ENCODE peak calls at places on chromosomes 3 and 15, in five cellular contexts. One of them, this sample, is unnamed.

GRCh38 chr15:51380999-51381806 is 39.7 kb downstream of the GLDN start:
- DNase-seq in Panc1: peak; percentile 71
- DNase-seq in breast epithelium: peak; percentile 21
- DNase-seq in GM23338: peak; percentile 86
- DNase-seq in HL-60: peak; percentile 82
- DNase-seq in this sample: peak; percentile 85

GRCh38 chr3:121969631-121970030 is 52.4 kb downstream of the ILDR1 start:
- DNase-seq in Panc1: no peak
- DNase-seq in breast epithelium: no peak
- DNase-seq in GM23338: no peak
- DNase-seq in HL-60: no peak
- DNase-seq in this sample: no peak

GRCh38 chr3:24096695-24097290 is 151.7 kb downstream of the NR1D2 start:
- DNase-seq in Panc1: no peak
- DNase-seq in breast epithelium: no peak
- DNase-seq in GM23338: no peak
- DNase-seq in HL-60: no peak
- DNase-seq in this sample: no peak

GRCh38 chr15:65377105-65377975 is 462 bp downstream of the IGDCC3 start:
- DNase-seq in Panc1: no peak
- DNase-seq in breast epithelium: no peak
- DNase-seq in GM23338: peak; percentile 81
- DNase-seq in HL-60: no peak
- DNase-seq in this sample: no peak

GRCh38 chr3:103181175-103181574 is 746.4 kb downstream of the ZPLD1 start:
- DNase-seq in Panc1: no peak
- DNase-seq in breast epithelium: no peak
- DNase-seq in GM23338: no peak
- DNase-seq in HL-60: no peak
- DNase-seq in this sample: no peak

GRCh38 chr15:89335289-89336041 is 841 bp upstream of the POLG start:
- DNase-seq in Panc1: no peak
- DNase-seq in breast epithelium: peak; percentile 36
- DNase-seq in GM23338: peak; percentile 71
- DNase-seq in HL-60: no peak
- DNase-seq in this sample: peak; percentile 77

GRCh38 chr3:142680710-142681109 is 43.1 kb upstream of the TRPC1 start:
- DNase-seq in Panc1: no peak
- DNase-seq in breast epithelium: no peak
- DNase-seq in GM23338: peak; percentile 16
- DNase-seq in HL-60: no peak
- DNase-seq in this sample: no peak

GRCh38 chr3:159938712-159939111 is 49.9 kb upstream of the IL12A start:
- DNase-seq in Panc1: no peak
- DNase-seq in breast epithelium: no peak
- DNase-seq in GM23338: no peak
- DNase-seq in HL-60: no peak
- DNase-seq in this sample: no peak

GRCh38 chr3:17478673-17479072 is 263.8 kb downstream of the TBC1D5 start:
- DNase-seq in Panc1: peak; percentile 87
- DNase-seq in breast epithelium: no peak
- DNase-seq in GM23338: no peak
- DNase-seq in HL-60: no peak
- DNase-seq in this sample: no peak

GRCh38 chr3:39911465-39912309 is 102.3 kb downstream of the MYRIP start:
- DNase-seq in Panc1: no peak
- DNase-seq in breast epithelium: no peak
- DNase-seq in GM23338: peak; percentile 53
- DNase-seq in HL-60: no peak
- DNase-seq in this sample: no peak

GRCh38 chr3:34056951-34057390 is 258.5 kb downstream of the PDCD6IP start:
- DNase-seq in Panc1: no peak
- DNase-seq in breast epithelium: no peak
- DNase-seq in GM23338: no peak
- DNase-seq in HL-60: no peak
- DNase-seq in this sample: no peak

GRCh38 chr15:29541309-29541708 is 271.7 kb upstream of the NSMCE3 start:
- DNase-seq in Panc1: no peak
- DNase-seq in breast epithelium: no peak
- DNase-seq in GM23338: no peak
- DNase-seq in HL-60: no peak
- DNase-seq in this sample: no peak

GRCh38 chr15:72503147-72503546 is 29.0 kb downstream of the ARIH1 start:
- DNase-seq in Panc1: no peak
- DNase-seq in breast epithelium: no peak
- DNase-seq in GM23338: no peak
- DNase-seq in HL-60: peak; percentile 14
- DNase-seq in this sample: no peak

GRCh38 chr15:64521726-64522164 is 61.4 kb downstream of the ZNF609 start:
- DNase-seq in Panc1: no peak
- DNase-seq in breast epithelium: peak; percentile 59
- DNase-seq in GM23338: peak; percentile 66
- DNase-seq in HL-60: peak; percentile 89
- DNase-seq in this sample: no peak

GRCh38 chr3:150740733-150741496 is 22.1 kb downstream of the SIAH2 start:
- DNase-seq in Panc1: no peak
- DNase-seq in breast epithelium: no peak
- DNase-seq in GM23338: no peak
- DNase-seq in HL-60: no peak
- DNase-seq in this sample: no peak

GRCh38 chr3:114231616-114232015 is 5.8 kb downstream of the ZNF80 start:
- DNase-seq in Panc1: no peak
- DNase-seq in breast epithelium: no peak
- DNase-seq in GM23338: no peak
- DNase-seq in HL-60: no peak
- DNase-seq in this sample: no peak

GRCh38 chr15:98580577-98580976 is 67.8 kb upstream of the IGF1R start:
- DNase-seq in Panc1: no peak
- DNase-seq in breast epithelium: no peak
- DNase-seq in GM23338: peak; percentile 58
- DNase-seq in HL-60: no peak
- DNase-seq in this sample: no peak

GRCh38 chr15:40844543-40844981 is 714 bp downstream of the SPINT1 start:
- DNase-seq in Panc1: no peak
- DNase-seq in breast epithelium: no peak
- DNase-seq in GM23338: peak; percentile 59
- DNase-seq in HL-60: peak; percentile 75
- DNase-seq in this sample: no peak

GRCh38 chr15:92884813-92885461 is 15.2 kb upstream of the CHD2 start:
- DNase-seq in Panc1: no peak
- DNase-seq in breast epithelium: no peak
- DNase-seq in GM23338: no peak
- DNase-seq in HL-60: no peak
- DNase-seq in this sample: no peak

GRCh38 chr15:66941231-66941711 is 124.1 kb upstream of the SMAD3 start:
- DNase-seq in Panc1: no peak
- DNase-seq in breast epithelium: no peak
- DNase-seq in GM23338: no peak
- DNase-seq in HL-60: no peak
- DNase-seq in this sample: no peak

DNA sequence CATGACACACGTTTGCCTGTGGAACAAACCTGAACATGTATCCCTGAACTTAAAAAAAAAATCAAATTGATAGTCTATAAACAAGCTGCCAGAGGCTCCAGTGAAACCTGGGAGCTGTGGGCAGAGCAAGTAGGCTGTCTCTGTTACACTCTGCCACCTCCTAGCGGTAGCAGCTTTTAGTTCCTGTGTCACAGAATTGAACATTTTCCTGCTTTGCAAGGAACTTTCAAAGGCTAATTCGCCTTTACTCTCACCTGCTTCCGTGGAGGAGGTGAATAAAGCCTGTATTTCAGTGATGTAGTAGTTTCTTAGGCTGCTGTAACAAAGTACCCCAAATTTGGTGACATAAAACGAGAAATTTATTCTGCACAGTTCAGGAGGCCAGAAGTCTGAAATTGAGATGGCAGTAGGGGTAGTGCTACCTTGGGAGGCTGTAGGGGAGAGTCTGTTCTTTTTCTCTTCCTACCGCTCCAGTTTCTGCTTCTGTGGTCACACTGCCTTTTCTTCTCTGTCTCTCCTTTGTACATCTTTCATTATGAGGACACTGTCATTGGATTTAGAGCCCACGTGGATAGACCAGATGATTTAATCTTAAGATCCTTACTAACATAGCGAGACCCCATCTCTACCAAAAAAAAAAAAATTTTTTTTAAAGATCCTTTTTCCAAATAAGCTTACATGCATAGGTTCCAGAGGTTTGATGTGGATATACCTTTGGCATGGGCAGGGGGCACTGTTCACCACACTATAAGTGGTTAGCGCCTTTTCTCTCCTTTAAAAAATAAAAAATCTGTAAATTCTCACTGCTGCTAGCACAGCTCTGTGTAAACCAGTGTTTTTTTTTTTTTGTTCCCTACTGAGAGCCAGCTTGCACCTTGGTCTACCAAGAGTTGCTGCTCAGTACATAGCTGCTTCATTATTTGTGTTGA is 25.3 kb downstream of the FBXO22 start:
- DNase-seq in Panc1: no peak
- DNase-seq in breast epithelium: no peak
- DNase-seq in GM23338: peak; percentile 88
- DNase-seq in HL-60: peak; percentile 32
- DNase-seq in this sample: peak; percentile 28
- TF ChIP-seq POLR2AphosphoS5 in Panc1: no peak
- TF ChIP-seq POLR2AphosphoS5 in breast epithelium: no peak
- TF ChIP-seq POLR2AphosphoS5 in GM23338: no peak
- TF ChIP-seq POLR2AphosphoS5 in HL-60: no peak
- TF ChIP-seq POLR2AphosphoS5 in this sample: no peak

DNA sequence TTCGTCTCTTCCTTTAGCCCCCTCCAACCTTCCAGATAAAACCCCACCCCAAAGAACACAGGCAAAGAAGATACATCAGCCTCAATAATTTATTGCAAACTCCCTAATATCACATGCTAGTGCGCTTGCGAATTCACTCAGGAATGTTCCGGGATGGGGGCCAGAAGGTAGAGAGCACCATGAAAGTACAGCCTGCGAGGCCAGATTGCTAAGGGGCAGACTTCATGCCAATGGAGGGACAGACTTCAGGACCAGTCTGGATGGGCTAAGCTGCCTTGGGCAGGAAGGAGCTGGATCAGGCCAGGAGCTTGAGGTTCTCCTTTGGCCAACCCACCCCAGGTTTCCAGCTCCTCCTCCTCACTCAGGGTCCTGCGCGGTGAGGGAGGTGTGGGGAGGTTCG is 13.4 kb downstream of the CIDEC start:
- DNase-seq in Panc1: no peak
- DNase-seq in breast epithelium: peak; percentile 91
- DNase-seq in GM23338: no peak
- DNase-seq in HL-60: no peak
- DNase-seq in this sample: no peak
- TF ChIP-seq POLR2AphosphoS5 in Panc1: no peak
- TF ChIP-seq POLR2AphosphoS5 in breast epithelium: peak; percentile 36
- TF ChIP-seq POLR2AphosphoS5 in GM23338: no peak
- TF ChIP-seq POLR2AphosphoS5 in HL-60: no peak
- TF ChIP-seq POLR2AphosphoS5 in this sample: no peak

GRCh38 chr3:46212101-46212500 is 4.0 kb upstream of the CCR1 start:
- DNase-seq in Panc1: no peak
- DNase-seq in breast epithelium: no peak
- DNase-seq in GM23338: no peak
- DNase-seq in HL-60: no peak
- DNase-seq in this sample: no peak

GRCh38 chr3:46213201-46213600 is 5.1 kb upstream of the CCR1 start:
- DNase-seq in Panc1: no peak
- DNase-seq in breast epithelium: no peak
- DNase-seq in GM23338: no peak
- DNase-seq in HL-60: peak; percentile 60
- DNase-seq in this sample: no peak

GRCh38 chr3:46218310-46218709 is 10.2 kb upstream of the CCR1 start:
- DNase-seq in Panc1: no peak
- DNase-seq in breast epithelium: no peak
- DNase-seq in GM23338: no peak
- DNase-seq in HL-60: no peak
- DNase-seq in this sample: no peak

GRCh38 chr3:46214751-46215352 is 6.7 kb upstream of the CCR1 start:
- DNase-seq in Panc1: no peak
- DNase-seq in breast epithelium: no peak
- DNase-seq in GM23338: peak; percentile 79
- DNase-seq in HL-60: peak; percentile 61
- DNase-seq in this sample: peak; percentile 24

DNA sequence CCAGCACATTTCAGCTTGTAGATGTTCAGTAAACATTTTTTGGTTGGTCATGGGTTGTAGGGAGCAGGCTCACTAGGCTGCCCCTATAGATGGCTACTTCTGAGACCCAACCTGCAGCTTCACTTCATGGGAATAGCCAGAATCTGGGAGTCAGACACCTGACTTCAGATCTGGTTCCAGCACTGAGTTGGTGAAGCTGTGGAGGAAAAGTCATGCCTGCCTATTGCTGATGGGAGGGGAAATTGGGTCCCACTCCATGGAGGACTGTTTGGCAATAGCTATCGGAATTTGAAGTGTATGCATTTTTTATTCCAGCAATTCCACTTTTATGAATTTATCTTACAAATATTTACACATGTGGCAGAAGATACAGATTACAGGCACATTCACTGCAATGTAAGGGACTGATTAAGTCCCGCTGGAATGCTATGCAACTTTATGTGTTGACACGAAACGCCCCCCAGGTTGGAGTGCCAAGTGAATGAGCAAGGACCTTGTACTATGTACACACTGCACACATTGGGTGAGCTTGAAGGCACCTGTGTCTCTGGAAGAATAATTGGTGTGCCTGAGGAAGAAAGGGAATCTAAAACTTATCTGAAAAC is 7.8 kb upstream of the CCR1 start:
- DNase-seq in Panc1: no peak
- DNase-seq in breast epithelium: no peak
- DNase-seq in GM23338: no peak
- DNase-seq in HL-60: no peak
- DNase-seq in this sample: no peak
- TF ChIP-seq POLR2AphosphoS5 in Panc1: no peak
- TF ChIP-seq POLR2AphosphoS5 in breast epithelium: no peak
- TF ChIP-seq POLR2AphosphoS5 in GM23338: no peak
- TF ChIP-seq POLR2AphosphoS5 in HL-60: no peak
- TF ChIP-seq POLR2AphosphoS5 in this sample: no peak

DNA sequence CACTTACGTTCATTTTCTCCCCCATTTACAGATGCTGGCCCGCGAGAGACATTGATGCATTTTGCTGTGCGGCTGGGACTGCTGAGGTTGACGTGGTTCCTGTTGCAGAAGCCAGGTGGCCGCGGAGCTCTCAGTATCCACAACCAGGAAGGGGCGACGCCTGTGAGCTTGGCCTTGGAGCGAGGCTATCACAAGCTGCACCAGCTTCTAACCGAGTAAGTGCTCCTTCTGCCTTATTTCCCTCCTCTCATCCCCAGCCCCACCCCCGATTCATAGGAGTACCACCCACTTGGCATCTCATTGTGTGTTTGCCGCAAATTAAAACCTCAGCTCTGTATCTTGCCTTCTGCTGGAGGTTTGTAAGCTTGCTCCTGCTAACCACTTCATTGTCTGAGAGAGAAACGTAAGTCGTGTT is 163.3 kb downstream of the AKAP13 start:
- DNase-seq in Panc1: no peak
- DNase-seq in breast epithelium: peak; percentile 84
- DNase-seq in GM23338: peak; percentile 76
- DNase-seq in HL-60: peak; percentile 80
- DNase-seq in this sample: no peak
- TF ChIP-seq POLR2AphosphoS5 in Panc1: no peak
- TF ChIP-seq POLR2AphosphoS5 in breast epithelium: peak; percentile 44
- TF ChIP-seq POLR2AphosphoS5 in GM23338: no peak
- TF ChIP-seq POLR2AphosphoS5 in HL-60: no peak
- TF ChIP-seq POLR2AphosphoS5 in this sample: no peak

This sample was measured in K562.